ENCODE peak calls at places on chromosomes 16 and 17, in four cellular contexts. One of them, this sample, is unnamed.

GRCh38 chr17:50468120-50469004 is at the start of gene CHAD:
- DNase-seq in bronchial epithelial cell: no peak
- DNase-seq in heart right ventricle: no peak
- DNase-seq in left ventricle myocardium inferior: no peak
- DNase-seq in this sample: peak; percentile 70

GRCh38 chr17:59840908-59841666 is 51.7 kb downstream of the TUBD1 start:
- DNase-seq in heart right ventricle: no peak
- DNase-seq in left ventricle myocardium inferior: no peak
- DNase-seq in bronchial epithelial cell: peak; percentile 69
- DNase-seq in this sample: no peak

GRCh38 chr16:59733321-59733720 is 999.2 kb upstream of the GOT2 start:
- DNase-seq in heart right ventricle: no peak
- DNase-seq in bronchial epithelial cell: no peak
- DNase-seq in left ventricle myocardium inferior: no peak
- DNase-seq in this sample: no peak

GRCh38 chr16:1972490-1972877 is 631 bp downstream of the TBL3 start:
- DNase-seq in left ventricle myocardium inferior: no peak
- DNase-seq in heart right ventricle: no peak
- DNase-seq in bronchial epithelial cell: no peak
- DNase-seq in this sample: no peak

GRCh38 chr17:40536731-40537171 is 28.5 kb downstream of the CCR7 start:
- DNase-seq in heart right ventricle: no peak
- DNase-seq in left ventricle myocardium inferior: no peak
- DNase-seq in bronchial epithelial cell: peak; percentile 74
- DNase-seq in this sample: no peak

GRCh38 chr17:57256708-57257112 is 387 bp downstream of the MSI2 start:
- DNase-seq in bronchial epithelial cell: no peak
- DNase-seq in left ventricle myocardium inferior: peak; percentile 20
- DNase-seq in heart right ventricle: no peak
- DNase-seq in this sample: no peak

GRCh38 chr17:35079547-35079946 is 16.0 kb upstream of the RFFL start:
- DNase-seq in left ventricle myocardium inferior: no peak
- DNase-seq in heart right ventricle: no peak
- DNase-seq in bronchial epithelial cell: peak; percentile 95
- DNase-seq in this sample: no peak

GRCh38 chr16:57253410-57253927 is 8.4 kb downstream of the ARL2BP start:
- DNase-seq in bronchial epithelial cell: peak; percentile 70
- DNase-seq in heart right ventricle: no peak
- DNase-seq in left ventricle myocardium inferior: no peak
- DNase-seq in this sample: no peak

GRCh38 chr16:2008009-2008526 is 1.6 kb downstream of the ZNF598 start:
- DNase-seq in bronchial epithelial cell: peak; percentile 86
- DNase-seq in heart right ventricle: no peak
- DNase-seq in left ventricle myocardium inferior: peak; percentile 19
- DNase-seq in this sample: no peak

GRCh38 chr17:57068707-57069106 is 16.3 kb upstream of the AKAP1 start:
- DNase-seq in left ventricle myocardium inferior: no peak
- DNase-seq in heart right ventricle: no peak
- DNase-seq in bronchial epithelial cell: no peak
- DNase-seq in this sample: no peak

GRCh38 chr17:69967910-69968411 is 107.1 kb upstream of the KCNJ16 start:
- DNase-seq in left ventricle myocardium inferior: no peak
- DNase-seq in bronchial epithelial cell: no peak
- DNase-seq in heart right ventricle: no peak
- DNase-seq in this sample: no peak

GRCh38 chr16:75219088-75219487 is 300 bp downstream of the CTRB1 start:
- DNase-seq in bronchial epithelial cell: no peak
- DNase-seq in left ventricle myocardium inferior: no peak
- DNase-seq in heart right ventricle: no peak
- DNase-seq in this sample: no peak

DNA sequence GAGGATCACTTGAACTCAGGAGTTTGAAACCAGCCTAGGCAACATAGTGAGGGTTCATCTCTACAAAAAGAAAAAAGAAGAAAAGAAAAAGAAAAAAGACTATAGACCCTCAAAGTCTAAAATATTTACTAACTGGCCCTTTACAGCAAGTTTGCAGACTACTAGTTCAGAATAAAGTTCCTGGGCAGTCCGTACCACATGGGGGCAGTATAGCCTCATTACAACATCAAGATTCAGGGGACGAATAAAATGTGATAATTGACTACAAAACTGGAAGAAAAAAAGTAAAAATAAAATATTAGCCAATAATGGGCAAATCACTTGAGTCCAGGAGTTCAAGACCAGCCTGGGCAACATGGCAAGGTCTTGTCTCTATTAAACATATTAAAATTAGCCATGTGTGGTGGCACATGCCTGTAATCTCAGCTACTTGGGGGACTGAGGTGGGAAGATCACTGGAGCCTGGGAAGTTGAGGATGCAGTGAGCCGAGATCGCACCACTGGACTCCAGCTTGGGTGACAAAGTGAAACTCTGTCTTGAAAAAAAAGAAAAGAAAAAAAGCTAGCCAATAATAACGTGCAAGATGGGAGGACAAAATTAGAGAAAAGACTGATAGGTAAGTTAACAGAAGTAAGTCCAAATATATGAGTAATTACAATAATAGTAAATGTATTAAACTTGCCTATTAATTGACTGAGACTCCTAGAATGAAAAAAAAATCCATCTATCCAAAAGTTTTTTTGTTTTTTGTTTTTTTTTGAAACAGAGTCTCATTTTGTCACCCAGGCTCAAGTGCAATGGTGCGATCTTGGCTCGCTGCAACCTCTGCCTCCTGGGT is 129.4 kb upstream of the SEC14L1 start:
- DNase-seq in bronchial epithelial cell: peak; percentile 41
- DNase-seq in left ventricle myocardium inferior: no peak
- DNase-seq in heart right ventricle: no peak
- DNase-seq in this sample: no peak
- TF ChIP-seq CTCF in bronchial epithelial cell: peak; percentile 42
- TF ChIP-seq CTCF in left ventricle myocardium inferior: peak; percentile 58
- TF ChIP-seq CTCF in heart right ventricle: peak; percentile 56
- TF ChIP-seq CTCF in this sample: no peak

GRCh38 chr16:11493531-11493929 is 93.2 kb downstream of the LITAF start:
- DNase-seq in heart right ventricle: no peak
- DNase-seq in left ventricle myocardium inferior: no peak
- DNase-seq in bronchial epithelial cell: no peak
- DNase-seq in this sample: no peak
- H3K4me3 ChIP-seq in heart right ventricle: no peak overlapping the region
- H3K4me3 ChIP-seq in left ventricle myocardium inferior: no peak overlapping the region
- H3K4me3 ChIP-seq in bronchial epithelial cell: no peak overlapping the region
- H3K4me3 ChIP-seq in this sample: no peak overlapping the region

DNA sequence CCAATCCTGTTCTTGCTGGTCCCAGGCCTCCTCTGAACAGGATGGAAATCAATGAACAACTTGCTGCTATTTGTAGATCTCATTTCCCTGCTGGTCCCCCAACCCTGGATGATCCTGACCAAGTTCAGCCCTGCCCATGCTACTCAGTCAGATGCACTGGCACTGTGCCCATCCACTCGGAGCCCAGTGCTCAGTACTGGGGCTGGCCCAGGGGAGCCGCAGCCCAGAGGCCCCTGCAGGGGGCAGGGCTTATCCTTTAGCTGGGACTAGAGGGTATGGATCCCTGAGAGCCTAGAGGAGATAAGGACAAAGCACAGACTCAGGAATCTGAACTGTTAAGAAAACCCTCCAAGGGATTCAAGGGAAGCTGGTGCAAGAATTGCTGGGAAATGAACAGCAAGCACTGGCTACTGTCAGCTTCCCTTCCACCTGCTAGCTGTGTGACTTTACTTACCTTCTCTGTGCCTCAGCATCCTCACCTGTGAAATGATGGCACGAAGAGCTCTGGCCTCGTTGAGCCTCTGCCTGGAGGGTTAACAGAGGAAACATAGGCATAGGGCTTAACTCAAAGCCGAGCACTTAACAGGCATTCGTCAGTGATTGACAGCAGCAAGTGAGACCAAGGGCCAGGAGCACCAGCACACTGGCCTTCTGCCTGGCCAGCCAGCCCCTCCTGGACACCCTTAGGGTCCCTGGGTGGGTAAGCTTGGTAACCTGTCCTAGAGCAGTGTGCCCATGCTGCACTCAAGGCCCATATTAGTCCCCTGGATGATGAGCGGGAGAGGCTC is 29.8 kb upstream of the C1QL1 start:
- DNase-seq in heart right ventricle: peak; percentile 41
- DNase-seq in left ventricle myocardium inferior: peak; percentile 40
- DNase-seq in bronchial epithelial cell: no peak
- DNase-seq in this sample: no peak
- TF ChIP-seq CTCF in heart right ventricle: no peak
- TF ChIP-seq CTCF in left ventricle myocardium inferior: peak; percentile 12
- TF ChIP-seq CTCF in bronchial epithelial cell: no peak
- TF ChIP-seq CTCF in this sample: no peak

GRCh38 chr17:2263183-2263954 is 40.2 kb downstream of the SMG6 start:
- DNase-seq in left ventricle myocardium inferior: no peak
- DNase-seq in heart right ventricle: no peak
- DNase-seq in bronchial epithelial cell: no peak
- DNase-seq in this sample: no peak
- H3K4me3 ChIP-seq in left ventricle myocardium inferior: no peak overlapping the region
- H3K4me3 ChIP-seq in heart right ventricle: no peak overlapping the region
- H3K4me3 ChIP-seq in bronchial epithelial cell: no peak overlapping the region
- H3K4me3 ChIP-seq in this sample: no peak overlapping the region

GRCh38 chr17:8187517-8188407 is 2.2 kb downstream of the BORCS6 start:
- DNase-seq in heart right ventricle: peak; percentile 90
- DNase-seq in left ventricle myocardium inferior: peak; percentile 90
- DNase-seq in bronchial epithelial cell: peak; percentile 98
- DNase-seq in this sample: peak; percentile 95

GRCh38 chr17:8190506-8190905 is 526 bp upstream of the BORCS6 start:
- DNase-seq in heart right ventricle: no peak
- DNase-seq in bronchial epithelial cell: no peak
- DNase-seq in left ventricle myocardium inferior: no peak
- DNase-seq in this sample: no peak

GRCh38 chr17:8188408-8188839 is 1.6 kb downstream of the BORCS6 start:
- DNase-seq in bronchial epithelial cell: no peak
- DNase-seq in heart right ventricle: no peak
- DNase-seq in left ventricle myocardium inferior: no peak
- DNase-seq in this sample: peak; percentile 81

GRCh38 chr17:8189041-8189710 is 804 bp downstream of the BORCS6 start:
- DNase-seq in bronchial epithelial cell: no peak
- DNase-seq in heart right ventricle: peak; percentile 41
- DNase-seq in left ventricle myocardium inferior: peak; percentile 34
- DNase-seq in this sample: no peak

DNA sequence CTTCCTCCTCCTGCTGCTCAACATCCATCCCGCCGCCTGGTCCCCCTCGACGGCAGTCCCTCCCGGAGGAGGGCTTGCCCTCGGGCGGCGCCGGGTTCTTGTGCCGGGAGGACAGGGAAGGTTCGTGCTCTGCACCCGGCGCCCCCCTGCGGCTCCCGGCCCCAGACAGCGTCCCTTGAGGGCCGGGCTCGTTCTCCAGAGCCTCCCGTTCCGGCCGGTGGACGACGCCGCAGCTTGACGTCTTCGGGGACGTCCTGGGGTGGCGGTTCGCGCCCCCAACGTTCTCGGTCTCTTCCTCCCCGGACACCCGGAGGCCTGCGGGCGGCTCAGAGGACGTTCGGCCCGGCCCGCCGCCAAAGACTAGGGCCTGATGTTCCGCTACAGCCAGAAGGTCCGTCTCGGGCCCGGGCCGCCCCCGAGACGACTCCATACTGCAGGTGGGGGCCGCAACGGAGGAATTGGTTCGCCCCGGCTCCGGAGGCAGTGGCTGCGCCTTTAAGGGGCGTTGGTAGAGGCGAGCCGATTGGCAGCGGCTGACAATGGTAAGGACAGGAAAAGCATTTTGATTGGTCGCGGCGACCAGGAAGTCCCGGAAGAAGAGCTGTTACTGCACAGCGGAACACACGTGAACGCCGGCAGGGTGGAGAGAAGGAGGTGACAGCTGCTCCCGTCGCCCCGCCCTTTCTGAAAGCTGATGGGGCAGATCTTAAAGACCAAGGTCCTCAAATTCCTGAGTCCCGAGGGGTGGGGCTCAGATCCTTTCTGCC is at the start of gene BORCS6:
- DNase-seq in bronchial epithelial cell: peak; percentile 95
- DNase-seq in left ventricle myocardium inferior: peak; percentile 97
- DNase-seq in heart right ventricle: peak; percentile 96
- DNase-seq in this sample: peak; percentile 99
- TF ChIP-seq CTCF in bronchial epithelial cell: peak; percentile 8
- TF ChIP-seq CTCF in left ventricle myocardium inferior: peak; percentile 18
- TF ChIP-seq CTCF in heart right ventricle: peak; percentile 33
- TF ChIP-seq CTCF in this sample: no peak

GRCh38 chr17:74757931-74758845 is 9.8 kb downstream of the NHERF1 start:
- DNase-seq in left ventricle myocardium inferior: peak; percentile 45
- DNase-seq in heart right ventricle: no peak
- DNase-seq in bronchial epithelial cell: peak; percentile 35
- DNase-seq in this sample: no peak
- H3K4me3 ChIP-seq in left ventricle myocardium inferior: peak overlapping the region; percentile 34
- H3K4me3 ChIP-seq in heart right ventricle: no peak overlapping the region
- H3K4me3 ChIP-seq in bronchial epithelial cell: peak overlapping the region; percentile 11
- H3K4me3 ChIP-seq in this sample: peak overlapping the region; percentile 19

DNA sequence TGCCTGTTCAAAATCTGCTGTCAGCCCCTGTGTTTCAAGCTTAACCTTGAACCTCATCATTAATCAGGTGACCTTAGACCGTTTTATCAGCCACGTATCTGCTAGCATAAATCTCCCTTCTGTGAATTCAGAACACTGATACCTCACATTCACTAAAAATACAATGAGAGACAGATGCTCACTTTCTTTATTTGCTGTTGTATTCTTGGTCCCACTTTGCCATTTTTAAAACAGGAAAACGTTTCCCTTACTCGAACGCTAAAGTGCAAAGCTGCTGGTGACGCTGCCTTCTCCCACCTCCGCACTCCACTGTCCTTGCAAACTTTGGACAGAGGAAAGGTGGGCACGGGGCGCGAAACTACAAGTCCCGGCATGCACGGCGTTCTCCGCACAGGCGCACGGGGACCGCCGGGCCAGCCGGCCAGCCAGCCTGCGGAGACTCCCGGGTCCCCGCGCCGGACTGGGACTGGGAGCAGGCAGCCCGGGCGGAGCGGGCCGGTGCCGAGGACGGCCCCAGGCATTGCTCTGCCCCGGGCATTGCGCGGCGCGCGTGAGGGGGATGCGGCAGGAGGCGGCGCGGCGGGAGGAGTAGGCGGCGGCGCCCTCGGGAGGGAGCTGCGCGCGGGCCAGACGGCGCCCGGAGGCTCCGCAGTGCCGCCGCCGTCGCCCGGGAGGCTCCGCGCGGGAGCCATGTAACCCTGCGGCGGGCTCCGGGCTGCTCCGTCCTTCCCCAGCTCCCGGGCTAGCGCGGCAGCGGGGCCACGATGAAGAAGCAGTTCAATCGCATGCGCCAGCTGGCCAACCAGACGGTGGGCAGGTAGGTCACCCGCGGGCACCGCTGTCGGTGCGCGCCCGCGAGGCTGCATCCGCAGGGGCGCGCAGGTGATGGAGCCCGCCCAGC is at the start of gene ARHGAP44:
- DNase-seq in heart right ventricle: peak; percentile 76
- DNase-seq in left ventricle myocardium inferior: peak; percentile 73
- DNase-seq in bronchial epithelial cell: peak; percentile 37
- DNase-seq in this sample: peak; percentile 78
- TF ChIP-seq CTCF in heart right ventricle: peak; percentile 15
- TF ChIP-seq CTCF in left ventricle myocardium inferior: peak; percentile 8
- TF ChIP-seq CTCF in bronchial epithelial cell: no peak
- TF ChIP-seq CTCF in this sample: no peak

DNA sequence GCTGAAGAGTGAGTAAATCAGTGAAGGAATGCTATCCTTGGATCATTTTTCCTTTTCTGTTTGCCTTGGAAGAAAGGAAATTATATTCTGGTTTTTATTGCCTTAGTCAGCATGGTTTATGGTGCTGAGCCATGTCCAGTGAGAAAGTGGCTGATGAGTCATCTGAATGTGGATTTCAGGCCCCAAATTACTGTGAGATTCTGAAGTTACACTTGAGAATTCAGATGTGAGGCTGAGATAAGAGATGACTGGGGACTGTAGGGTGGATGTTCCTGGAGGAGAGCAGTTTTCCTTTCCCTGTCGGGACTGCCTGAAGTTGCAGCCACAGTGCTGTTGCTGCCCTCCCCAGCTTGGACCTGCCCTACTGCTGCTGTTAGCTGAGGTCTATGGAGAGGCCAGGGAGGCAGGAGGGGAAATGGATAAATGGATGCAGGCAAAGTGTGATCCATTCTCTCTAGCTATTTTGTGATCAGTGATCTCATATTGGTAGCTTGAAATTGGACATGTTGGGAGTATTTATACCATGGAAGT is 4.2 kb upstream of the MAP3K14 start:
- DNase-seq in bronchial epithelial cell: peak; percentile 83
- DNase-seq in left ventricle myocardium inferior: no peak
- DNase-seq in heart right ventricle: no peak
- DNase-seq in this sample: no peak
- H3K4me3 ChIP-seq in bronchial epithelial cell: no peak overlapping the region
- H3K4me3 ChIP-seq in left ventricle myocardium inferior: no peak overlapping the region
- H3K4me3 ChIP-seq in heart right ventricle: no peak overlapping the region
- H3K4me3 ChIP-seq in this sample: no peak overlapping the region